ENCODE peak calls at places on chromosomes 7 and 10, in four cellular contexts. F, M, C and X are unnamed samples.

GRCh38 chr7:88759216-88759955 is at the start of gene ZNF804B:
- DNase-seq in F (no peak), M (no peak), C (no peak), X (no peak)

GRCh38 chr7:140010194-140010895 is 52.4 kb downstream of the PARP12 start:
- DNase-seq in C (no peak), F (no peak), M (no peak), X (no peak)

GRCh38 chr7:27346531-27347260 is 104.1 kb downstream of the EVX1 start:
- DNase-seq in F (no peak), M (peak), C (peak), X (peak)

GRCh38 chr7:142616121-142616643 is 133.1 kb upstream of the PRSS1 start:
- DNase-seq in M (no peak), F (no peak), C (no peak), X (no peak)

GRCh38 chr10:22699976-22700375 is 14.4 kb downstream of the PIP4K2A start:
- DNase-seq in F (no peak), C (no peak), M (no peak), X (no peak)

GRCh38 chr7:22549667-22550513 is 49.9 kb upstream of the STEAP1B start:
- DNase-seq in C (peak), F (no peak), M (peak), X (no peak)

GRCh38 chr7:124692420-124692819 is 73.2 kb downstream of the GPR37 start:
- DNase-seq in C (no peak), F (no peak), M (no peak), X (no peak)

GRCh38 chr10:19518109-19518508 is 298.1 kb upstream of the PLXDC2 start:
- DNase-seq in C (no peak), M (no peak), F (no peak), X (no peak)

GRCh38 chr10:24952146-24952700 is at the start of gene PRTFDC1:
- DNase-seq in M (no peak), F (peak), C (no peak), X (no peak)

GRCh38 chr7:425794-426188 is 93.9 kb downstream of the PDGFA start:
- DNase-seq in F (no peak), M (no peak), C (no peak), X (no peak)

GRCh38 chr7:68688416-68689086 is 909.7 kb upstream of the AUTS2 start:
- DNase-seq in C (no peak), M (no peak), F (no peak), X (no peak)

GRCh38 chr7:2812119-2812487 is 32.0 kb downstream of the GNA12 start:
- DNase-seq in F (no peak), C (no peak), M (no peak), X (no peak)

GRCh38 chr7:155494551-155494950 is 36.6 kb downstream of the EN2 start:
- DNase-seq in F (no peak), C (no peak), M (no peak), X (no peak)

GRCh38 chr7:19066109-19066508 is 51.3 kb downstream of the TWIST1 start:
- DNase-seq in C (no peak), M (no peak), F (no peak), X (no peak)

GRCh38 chr7:23072043-23072442 is 33.5 kb upstream of the KLHL7 start:
- DNase-seq in F (no peak), C (no peak), M (no peak), X (no peak)

GRCh38 chr10:61465807-61466425 is 12.7 kb upstream of the TMEM26 start:
- DNase-seq in F (no peak), M (no peak), C (no peak), X (no peak)

GRCh38 chr10:78071140-78071856 is 37.6 kb downstream of the RPS24 start:
- DNase-seq in F (no peak), C (no peak), M (no peak), X (no peak)

GRCh38 chr10:47351899-47352815 is 4.0 kb downstream of the RBP3 start:
- DNase-seq in C (no peak), F (no peak), M (no peak), X (no peak)

GRCh38 chr7:14332155-14332554 is 342.7 kb upstream of the ETV1 start:
- DNase-seq in F (no peak), C (no peak), M (no peak), X (no peak)

GRCh38 chr7:927031-927671 is 27.3 kb downstream of the ADAP1 start:
- DNase-seq in C (no peak), F (no peak), M (peak), X (no peak)

GRCh38 chr7:66662646-66663264 is 34.1 kb downstream of the KCTD7 start:
- DNase-seq in M (no peak), C (no peak), F (no peak), X (no peak)

GRCh38 chr7:66668112-66668511 is 39.4 kb downstream of the KCTD7 start:
- DNase-seq in F (no peak), C (no peak), M (no peak), X (no peak)

GRCh38 chr7:66667023-66667728 is 38.5 kb downstream of the KCTD7 start:
- DNase-seq in C (no peak), F (no peak), M (no peak), X (no peak)

GRCh38 chr7:66666313-66666952 is 37.8 kb downstream of the KCTD7 start:
- DNase-seq in F (no peak), C (no peak), M (no peak), X (no peak)

DNA sequence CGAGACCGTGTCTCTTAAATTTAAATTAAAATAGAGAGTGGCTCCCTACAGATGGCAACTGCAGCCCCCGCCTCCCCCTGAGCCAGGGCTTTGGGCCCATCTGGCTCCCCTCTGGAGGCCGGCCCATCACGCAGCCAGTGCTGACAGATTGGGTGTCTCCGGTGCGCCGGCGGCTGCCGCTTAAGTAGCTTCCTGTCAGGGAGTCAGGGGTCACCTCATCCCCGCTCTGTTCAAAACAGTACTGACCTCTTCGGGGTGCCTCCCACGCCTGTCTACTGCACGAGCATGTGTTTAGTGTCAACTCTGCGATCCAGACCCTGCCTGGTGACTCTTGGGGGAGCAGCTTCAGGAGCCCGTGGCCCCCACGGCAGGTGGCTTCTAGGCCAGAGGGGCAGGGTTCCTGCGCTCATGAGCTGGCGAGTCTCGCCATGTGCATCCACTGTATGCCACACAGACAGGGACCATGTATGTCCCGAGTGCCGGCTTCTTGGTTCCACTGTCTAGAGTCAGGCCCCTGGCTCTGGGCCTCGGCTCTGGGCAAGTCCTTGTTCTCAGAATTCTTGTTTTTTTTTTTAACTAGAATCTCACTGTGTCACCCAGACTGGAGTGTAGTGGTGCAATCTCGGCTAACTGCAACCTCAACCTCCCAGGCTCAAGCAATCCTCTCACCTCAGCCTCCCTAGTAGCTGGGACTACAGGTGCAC is 36.1 kb downstream of the KCTD7 start:
- DNase-seq in C (no peak), M (no peak), F (no peak), X (no peak)
- TF ChIP-seq TCF7L2 in C (no peak), M (no peak), F (no peak), X (no peak)

DNA sequence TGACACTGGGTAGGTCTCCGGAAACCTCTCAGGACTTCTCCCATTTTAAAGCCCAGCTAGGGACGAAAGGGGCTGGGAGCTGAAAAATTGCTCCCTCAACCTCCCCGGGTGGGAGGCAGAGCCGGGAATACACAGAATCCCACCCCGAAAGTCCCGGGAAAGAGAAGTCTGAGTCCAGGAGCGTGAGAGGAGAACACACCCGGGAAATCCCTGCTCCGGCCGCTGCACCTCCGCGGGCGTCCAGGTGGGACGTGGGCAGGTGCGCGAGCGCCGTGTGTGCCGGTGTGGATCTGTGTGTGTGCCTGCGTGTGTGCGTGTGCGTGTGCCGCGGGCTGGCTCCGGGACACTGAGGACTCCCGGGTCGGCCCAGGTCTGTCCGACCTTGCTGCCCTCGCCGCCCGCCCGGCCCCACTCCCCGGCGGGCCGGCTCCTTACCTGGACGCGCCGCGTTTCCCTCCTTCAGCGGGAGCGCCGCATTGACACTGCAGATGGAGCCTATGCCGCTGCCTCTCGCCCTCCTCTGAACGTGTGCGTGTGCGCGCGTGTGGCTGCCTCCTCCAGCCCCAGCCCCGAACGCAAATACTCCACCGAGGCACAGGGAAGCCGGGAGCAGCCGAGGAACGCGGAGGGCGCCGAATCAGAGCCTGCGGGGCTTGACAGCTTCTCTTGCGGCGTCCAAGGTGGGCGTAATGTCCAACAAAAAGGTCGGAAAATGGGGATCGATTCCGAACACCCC is at the start of gene PLXNA4:
- DNase-seq in M (no peak), F (no peak), C (no peak), X (no peak)
- TF ChIP-seq SIN3A in M (no peak), F (no peak), C (no peak), X (no peak)

DNA sequence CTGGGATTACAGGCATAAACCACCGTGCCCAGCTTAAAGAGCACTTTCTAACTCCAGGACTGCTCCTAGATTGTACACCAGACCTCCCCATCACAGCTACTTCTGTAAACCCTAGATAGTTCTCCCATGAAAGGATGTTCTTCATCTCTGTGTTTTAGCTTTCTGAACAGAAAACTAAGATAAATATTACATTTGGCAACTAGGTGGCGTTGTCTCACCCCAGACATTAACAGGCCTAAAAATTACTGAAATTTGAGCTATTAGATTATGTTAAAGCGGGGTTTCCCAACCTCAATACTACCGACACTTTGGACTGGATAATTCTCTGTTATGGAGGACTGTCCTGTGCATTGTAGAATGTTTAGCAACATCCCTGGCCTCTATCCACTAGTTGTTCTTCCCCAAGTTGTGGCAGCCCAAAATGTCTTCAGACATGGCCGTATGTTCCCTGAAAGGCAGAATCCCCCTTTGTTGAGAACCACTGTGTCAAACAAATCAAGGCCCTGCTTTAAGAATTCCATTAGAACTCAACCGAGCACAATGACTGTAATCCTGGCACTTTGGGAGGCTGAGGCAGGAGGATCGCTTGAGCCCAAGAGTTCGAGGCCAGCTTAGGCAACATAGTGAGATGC is 19.1 kb downstream of the ATOH7 start:
- DNase-seq in C (no peak), F (peak), M (peak), X (no peak)
- TF ChIP-seq TCF7L2 in C (no peak), F (no peak), M (no peak), X (no peak)

GRCh38 chr10:12906051-12906541 is 95.4 kb downstream of the CCDC3 start:
- DNase-seq in F (no peak), M (no peak), C (no peak), X (no peak)
- TF ChIP-seq SIN3A in F (no peak), M (no peak), C (no peak), X (no peak)

DNA sequence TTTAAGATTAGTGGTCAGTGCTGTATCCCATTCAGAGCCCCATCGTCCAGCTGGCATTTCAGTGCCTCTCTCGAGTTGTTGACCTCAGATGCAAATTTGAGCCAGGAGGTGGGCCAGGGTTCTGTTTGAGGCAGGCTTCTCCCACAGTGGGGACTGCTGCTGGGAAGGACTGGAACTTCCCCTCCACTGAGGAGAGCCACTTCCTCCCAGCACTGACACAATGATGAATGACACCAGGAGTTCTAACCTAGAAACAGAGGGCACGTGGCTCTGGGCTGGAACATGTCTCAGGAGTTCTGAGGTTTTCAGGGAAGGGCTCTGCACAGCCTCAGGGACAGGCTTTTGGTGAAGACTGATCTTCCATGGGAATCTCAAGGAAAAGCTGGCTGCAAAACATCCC is 18.3 kb upstream of the BTBD16 start:
- DNase-seq in M (no peak), F (no peak), C (no peak), X (no peak)
- TF ChIP-seq TCF7L2 in M (no peak), F (no peak), C (no peak), X (no peak)

GRCh38 chr7:136183981-136184380 is 206.8 kb upstream of the MTPN start:
- DNase-seq in F (no peak), M (no peak), C (no peak), X (no peak)
- TF ChIP-seq SIN3A in F (no peak), M (no peak), C (no peak), X (no peak)

GRCh38 chr10:99648717-99649116 is 10.6 kb upstream of the ENTPD7 start:
- DNase-seq in M (no peak), C (no peak), F (no peak), X (no peak)
- TF ChIP-seq TCF7L2 in M (no peak), C (no peak), F (no peak), X (no peak)

GRCh38 chr10:152915-153314 is 17.7 kb downstream of the ZMYND11 start:
- DNase-seq in C (no peak), M (no peak), F (no peak), X (no peak)

DNA sequence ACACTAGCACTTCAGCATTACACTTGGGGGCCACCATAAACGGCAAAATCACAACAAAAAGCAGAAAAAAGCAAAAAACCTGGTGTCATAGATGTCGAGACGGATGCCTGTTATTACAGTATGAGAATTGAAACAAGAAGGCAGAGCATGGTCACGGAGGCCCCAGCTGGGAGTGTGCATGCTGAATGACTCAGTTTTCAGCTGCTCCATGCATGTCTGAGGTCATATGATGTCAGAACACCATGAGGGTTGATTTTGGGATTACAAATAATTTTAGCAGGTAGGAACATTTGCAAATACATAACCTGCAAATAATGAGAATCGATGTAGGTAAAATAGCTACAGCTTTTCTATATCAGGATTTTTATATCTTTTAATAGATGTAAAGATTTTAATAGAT is 19.1 kb downstream of the ZMYND11 start:
- DNase-seq in M (no peak), C (no peak), F (no peak), X (no peak)
- TF ChIP-seq SIN3A in M (no peak), C (no peak), F (no peak), X (no peak)

GRCh38 chr10:129899564-129899862 is 64.6 kb downstream of the EBF3 start:
- DNase-seq in M (no peak), F (no peak), C (no peak), X (no peak)

GRCh38 chr10:129904323-129904722 is 59.8 kb downstream of the EBF3 start:
- DNase-seq in C (no peak), M (no peak), F (no peak), X (no peak)

GRCh38 chr10:129898701-129899563 is 65.1 kb downstream of the EBF3 start:
- DNase-seq in M (no peak), C (no peak), F (no peak), X (no peak)

GRCh38 chr10:129900825-129901224 is 63.2 kb downstream of the EBF3 start:
- DNase-seq in M (no peak), C (no peak), F (no peak), X (no peak)

GRCh38 chr10:129901389-129902045 is 62.6 kb downstream of the EBF3 start:
- DNase-seq in C (no peak), M (no peak), F (no peak), X (no peak)
- TF ChIP-seq TCF7L2 in C (no peak), M (no peak), F (no peak), X (no peak)

DNA sequence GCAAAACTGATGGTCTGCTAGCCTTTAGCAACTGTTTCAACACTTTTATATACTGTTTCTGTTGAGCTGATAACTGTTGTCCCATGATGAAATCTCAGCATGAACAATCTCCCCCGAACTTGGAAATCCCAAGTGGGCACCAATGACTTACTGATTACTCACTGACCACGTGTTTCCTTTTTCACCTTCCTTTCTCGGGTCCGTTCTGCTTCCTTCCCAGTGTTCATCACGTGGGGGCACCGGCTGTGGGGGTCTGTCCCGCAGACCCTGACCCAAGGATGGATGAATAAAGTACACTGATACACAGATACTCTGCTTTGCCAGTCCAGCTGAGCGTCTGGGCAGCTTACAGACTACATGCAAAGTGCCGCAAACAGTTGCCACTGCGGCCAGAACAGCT is 39.0 kb upstream of the RASGEF1A start:
- DNase-seq in F (no peak), M (no peak), C (no peak), X (no peak)
- TF ChIP-seq SIN3A in F (no peak), M (no peak), C (no peak), X (no peak)